ENCODE peak calls at places on chromosome 5, in ten cellular contexts. Z is fibroblast of lung; B is H7; D is astrocyte of the spinal cord; K is Peyer's patch; Q is kidney; N is H9; P is activated naive CD8-positive, alpha-beta T cell treated with anti-CD3 and anti-CD28 coated beads for 36 hours; J is colonic mucosa; M is stimulated activated CD4-positive, alpha-beta T cell treated with anti-CD3 and anti-CD28 coated beads, Interleukin-4, amount 100 ng/mL, for 24 hours. F is an unnamed sample.

GRCh38 chr5:115430374-115430773 is 114.2 kb downstream of the FEM1C start:
- DNase-seq in M (no peak), Z (no peak), P (no peak), K (no peak), Q (no peak), B (no peak), N (no peak), J (no peak), D (no peak), F (no peak)

GRCh38 chr5:54861212-54861894 is 124.0 kb downstream of the ESM1 start:
- DNase-seq in K (no peak), P (no peak), J (no peak), N (no peak), Q (no peak), Z (peak; percentile 75), D (peak; percentile 67), B (no peak), M (no peak), F (no peak)

GRCh38 chr5:146109379-146109778 is 4.0 kb upstream of the PLAC8L1 start:
- DNase-seq in P (no peak), B (no peak), D (no peak), K (no peak), Z (no peak), N (no peak), Q (no peak), J (no peak), M (no peak), F (no peak)

GRCh38 chr5:867300-867699 is 16.5 kb upstream of the ZDHHC11 start:
- DNase-seq in P (no peak), J (no peak), M (no peak), Z (no peak), D (no peak), N (no peak), Q (peak; percentile 32), K (no peak), B (no peak), F (no peak)

GRCh38 chr5:90866333-90866732 is 307.7 kb downstream of the ADGRV1 start:
- DNase-seq in N (no peak), D (peak; percentile 41), J (no peak), K (no peak), B (peak; percentile 25), Z (peak; percentile 59), M (no peak), Q (no peak), P (no peak), F (no peak)

GRCh38 chr5:50658243-50658642 is 8.2 kb upstream of the PARP8 start:
- DNase-seq in P (no peak), Q (no peak), Z (no peak), K (no peak), J (no peak), D (no peak), B (no peak), N (no peak), M (no peak), F (no peak)

GRCh38 chr5:15707631-15708030 is 207.7 kb downstream of the FBXL7 start:
- DNase-seq in M (no peak), Q (no peak), K (no peak), B (no peak), D (no peak), N (no peak), Z (no peak), P (no peak), J (no peak), F (no peak)

GRCh38 chr5:150595466-150596031 is 44.9 kb upstream of the SYNPO start:
- DNase-seq in Z (no peak), K (no peak), B (no peak), D (peak; percentile 27), N (no peak), J (no peak), M (no peak), Q (no peak), P (no peak), F (no peak)

GRCh38 chr5:350355-350754 is 28.8 kb downstream of the AHRR start:
- DNase-seq in B (peak; percentile 88), N (peak; percentile 79), Z (no peak), M (no peak), K (no peak), D (no peak), Q (no peak), P (no peak), J (no peak), F (no peak)

GRCh38 chr5:135565691-135566421 is 12.9 kb downstream of the CXCL14 start:
- DNase-seq in J (peak; percentile 81), P (peak; percentile 63), N (peak; percentile 85), K (peak; percentile 89), M (peak; percentile 75), Z (peak; percentile 54), Q (peak; percentile 73), D (peak; percentile 45), B (peak; percentile 81), F (peak; percentile 84)

GRCh38 chr5:5558102-5558501 is 135.6 kb downstream of the ICE1 start:
- DNase-seq in D (no peak), M (no peak), B (no peak), P (no peak), Q (no peak), N (no peak), K (no peak), J (no peak), Z (no peak), F (no peak)

GRCh38 chr5:112196574-112196973 is 222.5 kb downstream of the EPB41L4A start:
- DNase-seq in J (no peak), Q (no peak), B (no peak), M (no peak), Z (no peak), P (no peak), N (no peak), K (no peak), D (no peak), F (no peak)

GRCh38 chr5:175548899-175549311 is 70.5 kb downstream of the SFXN1 start:
- DNase-seq in P (no peak), Q (no peak), Z (no peak), J (no peak), B (peak; percentile 62), D (no peak), N (peak; percentile 84), M (no peak), K (no peak), F (no peak)